ENCODE peak calls at places on chromosomes 11 and 22, in five cellular contexts. I, L, G, J and C are unnamed samples.
A peak's percentile ranks its signal among the peaks of the same experiment; 100 is the strongest.

GRCh38 chr11:95577716-95578460 is 211.7 kb downstream of the FAM76B start:
- DNase-seq in I (peak; percentile 72), G (no peak), J (no peak), L (no peak), C (no peak)

GRCh38 chr11:117473692-117474091 is 146.0 kb downstream of the CEP164 start:
- DNase-seq in I (no peak), G (no peak), L (peak; percentile 42), J (no peak), C (no peak)

GRCh38 chr22:35212020-35212419 is 45.3 kb upstream of the HMGXB4 start:
- DNase-seq in L (no peak), J (no peak), G (no peak), I (peak; percentile 64), C (no peak)

GRCh38 chr11:64853709-64854108 is 9.3 kb upstream of the CDC42BPG start:
- DNase-seq in I (no peak), L (no peak), J (no peak), G (no peak), C (no peak)

GRCh38 chr11:114099392-114100178 is 40.1 kb downstream of the ZBTB16 start:
- DNase-seq in L (no peak), G (no peak), J (peak; percentile 63), I (no peak), C (no peak)

GRCh38 chr22:19875531-19876313 is 21.0 kb upstream of the GNB1L start:
- DNase-seq in I (no peak), L (no peak), J (peak; percentile 39), G (no peak), C (peak; percentile 10)

GRCh38 chr22:40504285-40505249 is 132.0 kb downstream of the MRTFA start:
- DNase-seq in G (no peak), L (no peak), J (no peak), I (no peak), C (no peak)

GRCh38 chr11:12318791-12319733 is 58.3 kb upstream of the PARVA start:
- DNase-seq in L (no peak), G (no peak), I (peak; percentile 79), J (no peak), C (no peak)

GRCh38 chr22:32753591-32753990 is 47.9 kb upstream of the TIMP3 start:
- DNase-seq in L (no peak), J (no peak), G (no peak), I (no peak), C (no peak)

GRCh38 chr22:37657590-37658132 is 862 bp upstream of the PDXP start:
- DNase-seq in L (no peak), J (no peak), I (no peak), G (no peak), C (no peak)

GRCh38 chr11:72317982-72318381 is 74.0 kb upstream of the PHOX2A start:
- DNase-seq in L (no peak), G (no peak), J (no peak), I (no peak), C (no peak)

GRCh38 chr22:32378703-32379272 is 21.1 kb downstream of the RFPL3 start:
- DNase-seq in G (peak; percentile 54), I (no peak), J (no peak), L (no peak), C (peak; percentile 68)

GRCh38 chr11:78290293-78291176 is 101.8 kb downstream of the USP35 start:
- DNase-seq in I (no peak), G (no peak), J (no peak), L (no peak), C (no peak)

GRCh38 chr11:84714316-84714780 is 912.8 kb downstream of the DLG2 start:
- DNase-seq in I (peak; percentile 20), G (peak; percentile 12), J (peak; percentile 59), L (peak; percentile 21), C (peak; percentile 33)

GRCh38 chr22:26550498-26551033 is 38.3 kb upstream of the TFIP11 start:
- DNase-seq in J (peak; percentile 62), L (no peak), G (no peak), I (peak; percentile 99), C (no peak)

GRCh38 chr11:58629857-58630256 is 7.4 kb downstream of the CNTF start:
- DNase-seq in J (no peak), L (no peak), I (peak; percentile 37), G (peak; percentile 22), C (no peak)

GRCh38 chr11:47889714-47890441 is 41.7 kb upstream of the NUP160 start:
- DNase-seq in I (no peak), L (no peak), G (no peak), J (no peak), C (no peak)

GRCh38 chr11:117097567-117098268 is 510 bp downstream of the SIK3 start:
- DNase-seq in J (peak; percentile 61), G (no peak), L (no peak), I (no peak), C (no peak)

DNA sequence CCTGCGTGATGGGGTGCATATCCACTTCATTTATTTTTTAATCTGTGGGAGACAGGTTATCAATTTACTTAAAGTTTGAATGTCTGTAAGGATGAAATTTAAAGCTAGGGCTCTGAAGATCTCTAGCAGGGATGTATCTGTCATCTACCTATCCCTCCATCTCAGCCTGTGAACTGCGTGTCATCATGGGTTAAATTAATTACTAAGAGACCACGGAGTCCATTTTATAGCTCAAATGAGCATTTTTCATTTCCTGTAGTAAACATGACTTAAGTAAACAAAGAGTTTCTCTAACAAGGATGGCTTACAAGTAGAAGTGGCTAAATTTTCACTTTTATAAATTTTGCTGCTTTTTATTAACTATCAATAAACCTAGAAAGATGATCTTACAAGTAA is 2.9 kb upstream of the GLB1L3 start:
- DNase-seq in L (no peak), J (no peak), G (no peak), I (no peak), C (no peak)
- TF ChIP-seq CTCF in L (no peak), J (no peak), G (no peak), I (no peak), C (no peak)

DNA sequence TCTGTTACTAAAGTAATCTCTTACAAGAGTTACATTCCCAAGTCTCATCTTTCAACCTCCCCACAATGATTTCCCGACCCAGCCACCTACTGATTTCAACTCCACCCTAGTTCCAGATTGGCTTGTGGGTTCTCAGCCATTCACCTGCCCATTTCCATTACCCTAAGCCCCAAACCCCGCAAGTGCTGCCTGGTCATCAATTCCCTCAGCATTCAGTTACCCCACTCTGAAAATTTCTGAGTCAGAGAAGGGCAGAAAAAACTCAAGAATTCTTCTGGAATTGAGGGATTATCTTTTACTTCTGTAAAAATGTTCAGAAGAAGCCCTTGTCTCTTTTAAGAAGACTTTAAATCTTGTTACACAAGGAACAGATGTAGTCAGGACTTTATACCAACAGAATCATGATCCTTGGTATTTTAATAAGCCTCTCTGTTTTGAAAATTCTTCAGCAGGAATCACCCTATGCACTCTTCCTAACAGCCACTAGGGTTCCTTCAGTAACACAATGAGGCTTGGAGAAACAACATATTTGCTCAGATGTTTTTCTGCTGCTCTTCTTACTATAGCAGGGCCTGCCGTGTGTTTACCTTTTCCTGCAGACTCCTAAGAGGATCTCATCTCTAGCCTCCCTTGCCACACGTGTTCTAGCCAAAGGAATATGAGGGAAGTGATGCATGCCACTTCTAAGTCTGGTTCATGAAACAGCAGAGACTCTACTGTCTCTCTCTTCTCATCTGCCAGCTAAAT is 29.2 kb upstream of the PAMR1 start:
- DNase-seq in J (no peak), I (no peak), G (no peak), L (no peak), C (no peak)
- TF ChIP-seq CTCF in J (no peak), I (peak; percentile 33), G (peak; percentile 56), L (no peak), C (peak; percentile 47)

DNA sequence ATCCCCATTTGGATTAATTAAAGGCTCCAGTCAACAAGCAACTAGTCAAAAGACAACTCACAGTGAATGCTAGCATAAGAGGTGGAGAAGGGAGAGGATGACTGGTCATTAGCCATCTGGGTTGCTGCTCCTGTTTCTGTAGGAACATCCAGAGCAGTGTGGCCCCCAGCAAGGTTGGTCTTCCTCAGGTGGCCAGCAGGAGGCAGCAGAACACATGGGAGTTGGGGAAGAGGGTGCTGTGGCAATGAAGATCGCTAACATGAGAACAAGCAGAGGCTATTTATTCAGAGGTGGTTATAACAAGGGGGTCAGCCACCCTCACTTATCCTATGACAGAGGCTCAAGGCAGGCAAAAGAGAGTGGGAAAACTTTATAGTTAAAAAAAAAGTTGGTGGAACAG is 21.3 kb downstream of the IZUMO1R start:
- DNase-seq in L (peak; percentile 14), J (no peak), G (peak; percentile 41), I (no peak), C (peak; percentile 67)
- TF ChIP-seq CTCF in L (peak; percentile 93), J (no peak), G (peak; percentile 72), I (no peak), C (peak; percentile 60)

DNA sequence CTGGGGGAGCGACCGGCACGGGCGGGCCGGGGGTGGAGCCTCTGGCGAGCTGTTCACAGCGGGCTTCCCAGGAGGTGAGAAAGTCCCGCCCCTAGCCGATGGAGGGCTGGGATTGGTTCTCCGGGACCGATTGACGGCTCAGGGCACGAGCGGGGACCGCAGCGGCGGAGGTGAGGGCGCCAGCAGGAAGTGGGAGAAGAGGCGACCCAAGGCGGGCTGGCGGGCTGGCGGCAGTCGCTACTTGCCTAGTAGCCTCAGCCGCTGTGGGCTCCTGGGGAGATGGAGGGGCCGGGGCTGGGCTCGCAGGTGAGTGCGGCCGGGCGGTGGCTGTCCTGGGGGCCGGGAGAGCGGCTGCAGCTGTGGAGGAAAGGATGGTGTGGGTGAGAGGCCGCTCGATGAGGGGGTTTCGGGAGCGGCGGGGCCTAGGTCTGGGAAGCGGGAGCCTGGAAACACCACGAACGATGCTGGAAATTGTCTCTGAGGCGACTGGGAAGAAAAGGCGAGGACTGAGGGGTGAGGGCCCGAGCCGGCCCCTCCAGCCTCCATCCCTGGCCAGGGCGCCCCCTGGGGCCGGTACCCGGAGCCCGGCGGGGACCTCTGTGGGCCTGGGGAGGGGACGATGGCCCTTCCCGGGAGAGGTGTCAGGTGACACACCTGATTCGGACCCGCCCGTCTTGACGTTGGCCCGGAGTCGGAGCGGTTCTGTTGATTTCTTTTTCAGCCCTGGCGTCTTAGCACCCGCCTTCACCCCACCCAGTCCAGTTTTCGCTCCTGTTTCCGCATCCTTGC is at the start of gene ZDHHC13:
- DNase-seq in G (peak; percentile 80), I (peak; percentile 79), L (peak; percentile 68), J (peak; percentile 92), C (peak; percentile 96)
- TF ChIP-seq CTCF in G (peak; percentile 57), I (peak; percentile 6), L (peak; percentile 52), J (no peak), C (no peak)

GRCh38 chr11:33926954-33927552 is 35.2 kb upstream of the LMO2 start:
- DNase-seq in J (no peak), L (no peak), I (no peak), G (no peak), C (no peak)
- TF ChIP-seq CTCF in J (no peak), L (no peak), I (no peak), G (no peak), C (no peak)

GRCh38 chr22:28741758-28742561 is at the start of the genes CHEK2 and HSCB:
- DNase-seq in L (peak; percentile 94), J (peak; percentile 99), G (peak; percentile 97), I (peak; percentile 97), C (peak; percentile 96)
- TF ChIP-seq CTCF in L (no peak), J (peak; percentile 1), G (no peak), I (no peak), C (no peak)

GRCh38 chr11:131688056-131688693 is 317.8 kb downstream of the NTM start:
- DNase-seq in L (no peak), J (peak; percentile 72), G (no peak), I (peak; percentile 12), C (peak; percentile 77)
- TF ChIP-seq CTCF in L (peak; percentile 90), J (peak; percentile 64), G (peak; percentile 74), I (peak; percentile 58), C (peak; percentile 91)

GRCh38 chr11:131885371-131885770 is 515.0 kb downstream of the NTM start:
- DNase-seq in L (no peak), G (no peak), I (no peak), J (no peak), C (no peak)
- TF ChIP-seq CTCF in L (no peak), G (no peak), I (no peak), J (no peak), C (no peak)